ENCODE peak calls at places on chromosome 19, in eight cellular contexts. J is GM12878, U is A549, P is K562, C is HCT116, A is H1, Y is SK-N-SH, D is HepG2. W is an unnamed sample.

GRCh38 chr19:9565900-9566705 is 18.2 kb downstream of the ZNF121 start:
- DNase-seq in A (no peak), C (no peak), P (no peak), D (no peak), J (no peak), Y (no peak), U (peak; percentile 53), W (no peak)

GRCh38 chr19:23991170-23991569 is 76.5 kb downstream of the ZNF726 start:
- DNase-seq in D (peak; percentile 49), A (no peak), J (no peak), P (no peak), C (no peak), U (peak; percentile 12), Y (no peak), W (peak; percentile 60)

GRCh38 chr19:31532034-31532433 is 182.8 kb upstream of the TSHZ3 start:
- DNase-seq in J (no peak), A (no peak), Y (no peak), U (no peak), D (no peak), P (no peak), C (no peak), W (no peak)

GRCh38 chr19:7908742-7909461 is 5.2 kb downstream of the MAP2K7 start:
- DNase-seq in U (no peak), A (no peak), J (no peak), D (no peak), Y (no peak), P (no peak), C (no peak), W (no peak)

GRCh38 chr19:2816641-2817040 is 3.0 kb upstream of the ZNF554 start:
- DNase-seq in D (no peak), P (no peak), A (no peak), J (no peak), C (no peak), U (no peak), Y (no peak), W (no peak)

GRCh38 chr19:41584931-41585330 is 9.0 kb downstream of the CEACAM21 start:
- DNase-seq in U (no peak), P (no peak), Y (no peak), D (no peak), J (no peak), A (no peak), C (no peak), W (no peak)

GRCh38 chr19:12774588-12775555 is at the start of gene HOOK2:
- DNase-seq in Y (no peak), D (no peak), C (peak; percentile 95), P (no peak), U (no peak), A (no peak), J (no peak), W (no peak)

GRCh38 chr19:1651548-1652394 is 644 bp downstream of the TCF3 start:
- DNase-seq in Y (peak; percentile 82), A (no peak), P (peak; percentile 71), U (no peak), D (no peak), J (no peak), C (no peak), W (peak; percentile 40)

GRCh38 chr19:30695171-30695875 is 323.1 kb downstream of the ZNF536 start:
- DNase-seq in U (no peak), P (peak; percentile 14), A (no peak), D (no peak), Y (no peak), C (no peak), J (no peak), W (no peak)

GRCh38 chr19:39444598-39445257 is 654 bp upstream of the SUPT5H start:
- DNase-seq in C (no peak), D (no peak), A (no peak), J (no peak), Y (no peak), U (no peak), P (no peak), W (no peak)

GRCh38 chr19:27860309-27860934 is 1352.5 kb downstream of the UQCRFS1 start:
- DNase-seq in Y (no peak), A (no peak), D (no peak), J (no peak), P (no peak), C (no peak), U (no peak), W (no peak)

GRCh38 chr19:43749898-43750297 is 4.9 kb downstream of the SMG9 start:
- DNase-seq in A (no peak), Y (no peak), P (no peak), U (no peak), C (no peak), J (no peak), D (no peak), W (no peak)

GRCh38 chr19:49333426-49334288 is 1.5 kb upstream of the CD37 start:
- DNase-seq in J (peak; percentile 84), C (no peak), P (no peak), D (no peak), A (no peak), Y (no peak), U (no peak), W (no peak)

GRCh38 chr19:2554856-2555255 is 78.9 kb downstream of the GADD45B start:
- DNase-seq in D (peak; percentile 73), Y (no peak), U (no peak), C (peak; percentile 56), P (no peak), J (no peak), A (no peak), W (peak; percentile 74)

GRCh38 chr19:32201211-32201610 is 144.2 kb upstream of the ZNF507 start:
- DNase-seq in D (no peak), A (no peak), J (no peak), Y (no peak), C (no peak), U (no peak), P (no peak), W (no peak)

GRCh38 chr19:47036233-47036651 is 12.2 kb downstream of the TMEM160 start:
- DNase-seq in U (peak; percentile 59), J (no peak), C (no peak), A (no peak), P (no peak), D (no peak), Y (no peak), W (no peak)

GRCh38 chr19:1680976-1681375 is 28.6 kb upstream of the TCF3 start:
- DNase-seq in P (no peak), C (no peak), Y (peak; percentile 30), U (no peak), D (no peak), J (no peak), A (no peak), W (no peak)

GRCh38 chr19:12939292-12939606 is 840 bp downstream of the CALR start:
- DNase-seq in U (no peak), A (no peak), P (no peak), D (no peak), J (no peak), Y (no peak), C (no peak), W (no peak)

GRCh38 chr19:2167896-2168618 is 4.3 kb downstream of the DOT1L start:
- DNase-seq in U (peak; percentile 50), Y (no peak), P (peak; percentile 56), J (peak; percentile 87), D (peak; percentile 24), C (no peak), A (no peak), W (peak; percentile 60)

GRCh38 chr19:16571689-16572331 is 405 bp downstream of the SLC35E1 start:
- DNase-seq in J (no peak), D (no peak), C (no peak), U (peak; percentile 13), A (no peak), P (no peak), Y (no peak), W (peak; percentile 46)
- TF ChIP-seq MAX in J (no peak), D (no peak), C (no peak), U (no peak), A (no peak), P (no peak), Y (no peak), W (no peak)

GRCh38 chr19:14398563-14398962 is 17.3 kb downstream of the ADGRE5 start:
- DNase-seq in C (no peak), D (no peak), U (no peak), A (no peak), P (no peak), Y (no peak), J (no peak), W (no peak)
- H3K27ac ChIP-seq in C (no peak overlapping the region), D (no peak overlapping the region), U (no peak overlapping the region), A (no peak overlapping the region), P (no peak overlapping the region), Y (no peak overlapping the region), J (no peak overlapping the region), W (no peak overlapping the region)

DNA sequence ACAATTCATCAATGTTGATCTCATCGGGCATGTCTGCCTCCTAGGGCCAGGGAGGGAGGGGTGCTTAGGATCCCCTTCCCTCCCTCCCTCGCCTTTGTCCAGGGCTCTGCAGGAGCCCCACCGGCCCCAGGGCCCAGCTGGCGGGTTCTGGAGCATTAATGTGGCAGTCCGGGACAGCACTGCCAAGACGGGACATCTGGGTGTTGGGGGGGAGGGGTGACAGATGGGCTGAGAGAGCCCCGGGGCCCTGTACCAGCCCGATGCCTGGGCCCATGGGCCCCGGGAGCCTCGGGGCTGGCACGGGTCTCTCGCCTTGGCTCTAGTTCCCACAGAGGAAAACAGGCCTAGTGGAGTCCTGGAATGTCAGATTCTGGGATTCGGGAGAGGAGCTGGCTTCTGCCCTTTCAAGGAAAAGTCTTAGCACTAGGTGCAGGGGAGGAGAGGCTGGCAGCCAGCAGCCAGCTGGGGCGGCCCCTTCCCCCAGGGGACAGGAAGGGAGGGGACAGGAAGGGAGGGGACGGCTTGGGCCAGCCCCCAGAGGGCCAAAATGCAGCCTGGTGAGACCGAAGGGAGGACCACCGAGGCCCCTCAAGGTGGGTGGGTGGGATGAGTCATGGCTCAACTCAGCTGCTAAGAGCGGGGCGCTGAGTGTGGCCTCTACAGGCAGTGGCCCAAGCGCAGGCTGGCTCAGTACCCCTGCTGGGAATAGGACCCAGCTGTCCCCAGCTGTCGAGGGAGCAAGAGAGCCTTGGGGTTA is 3.1 kb downstream of the PPP1R14A start:
- DNase-seq in J (no peak), C (no peak), A (no peak), U (no peak), P (no peak), D (no peak), Y (peak; percentile 62), W (no peak)
- TF ChIP-seq MAX in J (no peak), C (no peak), A (no peak), U (no peak), P (no peak), D (no peak), Y (no peak), W (no peak)

GRCh38 chr19:51066816-51067215 is 1.9 kb upstream of the KLK13 start:
- DNase-seq in Y (no peak), J (no peak), C (no peak), A (no peak), U (no peak), D (no peak), P (no peak), W (no peak)

GRCh38 chr19:51070334-51070886 is 5.5 kb upstream of the KLK13 start:
- DNase-seq in J (no peak), U (no peak), P (no peak), D (no peak), A (no peak), Y (no peak), C (no peak), W (no peak)

GRCh38 chr19:51075998-51076397 is 6.7 kb downstream of the KLK14 start:
- DNase-seq in J (no peak), P (no peak), U (no peak), Y (no peak), D (no peak), A (no peak), C (no peak), W (no peak)

GRCh38 chr19:51066393-51066792 is 1.5 kb upstream of the KLK13 start:
- DNase-seq in U (no peak), D (no peak), C (no peak), J (no peak), A (no peak), Y (no peak), P (no peak), W (no peak)

GRCh38 chr19:51071006-51071405 is 6.1 kb upstream of the KLK13 start:
- DNase-seq in A (no peak), C (no peak), U (no peak), Y (no peak), P (no peak), J (no peak), D (no peak), W (no peak)
- H3K27ac ChIP-seq in A (no peak overlapping the region), C (no peak overlapping the region), U (no peak overlapping the region), Y (no peak overlapping the region), P (no peak overlapping the region), J (no peak overlapping the region), D (no peak overlapping the region), W (no peak overlapping the region)